ENCODE peak calls at places on chromosomes 6 and 20, in eight cellular contexts. A is H1; N is neuronal stem cell; Y is MM.1S; X is hepatocyte; H is CD8-positive, alpha-beta memory T cell; L is aorta; T is HepG2. S is an unnamed sample. For H3K9me3 and H3K4me1, the result is how much of the 10 kb centered on the place peaks cover.

GRCh38 chr6:169490830-169491229 is 211.0 kb downstream of the WDR27 start:
- DNase-seq in A (no peak), N (no peak), Y (no peak), X (no peak), H (no peak), L (no peak), T (no peak), S (no peak)

GRCh38 chr20:35461620-35462019 is 6.2 kb downstream of the CEP250 start:
- DNase-seq in A (no peak), N (no peak), Y (no peak), X (no peak), H (no peak), L (no peak), T (no peak), S (no peak)

GRCh38 chr20:57432874-57433491 is 41.8 kb downstream of the RBM38 start:
- DNase-seq in A (no peak), N (no peak), Y (peak), X (no peak), H (peak), L (no peak), T (no peak), S (no peak)

GRCh38 chr20:54257090-54257816 is 49.4 kb downstream of the PFDN4 start:
- DNase-seq in A (no peak), N (no peak), Y (no peak), X (peak), H (no peak), L (no peak), T (no peak), S (no peak)

GRCh38 chr6:116877743-116878142 is 701 bp downstream of the RFX6 start:
- DNase-seq in A (no peak), N (no peak), Y (no peak), X (peak), H (no peak), L (no peak), T (no peak), S (no peak)

GRCh38 chr6:158040051-158040803 is 58.6 kb downstream of the SYNJ2 start:
- DNase-seq in A (no peak), N (no peak), Y (no peak), X (peak), H (no peak), L (peak), T (peak), S (peak)

GRCh38 chr6:43847741-43848630 is 78.0 kb downstream of the VEGFA start:
- DNase-seq in A (no peak), N (no peak), Y (peak), X (no peak), H (no peak), L (no peak), T (no peak), S (no peak)

GRCh38 chr20:5784735-5785134 is 34.5 kb downstream of the SHLD1 start:
- DNase-seq in A (no peak), N (no peak), Y (no peak), X (peak), H (no peak), L (no peak), T (no peak), S (no peak)

GRCh38 chr6:143675946-143676345 is 1.8 kb upstream of the PHACTR2 start:
- DNase-seq in A (no peak), N (no peak), Y (no peak), X (no peak), H (no peak), L (no peak), T (peak), S (no peak)

GRCh38 chr6:169803291-169803811 is 51.9 kb downstream of the ERMARD start:
- DNase-seq in A (peak), N (no peak), Y (peak), X (no peak), H (no peak), L (no peak), T (no peak), S (no peak)

GRCh38 chr20:52150440-52151258 is 40.9 kb downstream of the ZFP64 start:
- DNase-seq in A (no peak), N (peak), Y (peak), X (peak), H (no peak), L (no peak), T (peak), S (no peak)

GRCh38 chr6:14977747-14978382 is 268.0 kb upstream of the JARID2 start:
- DNase-seq in A (no peak), N (no peak), Y (no peak), X (no peak), H (no peak), L (no peak), T (no peak), S (no peak)

GRCh38 chr6:14974372-14974771 is 271.5 kb upstream of the JARID2 start:
- DNase-seq in A (no peak), N (no peak), Y (no peak), X (no peak), H (no peak), L (no peak), T (no peak), S (no peak)

GRCh38 chr6:14972379-14973067 is 273.3 kb upstream of the JARID2 start:
- DNase-seq in A (no peak), N (no peak), Y (no peak), X (no peak), H (no peak), L (no peak), T (no peak), S (no peak)

GRCh38 chr6:14975124-14975815 is 270.6 kb upstream of the JARID2 start:
- DNase-seq in A (no peak), N (no peak), Y (no peak), X (no peak), H (no peak), L (no peak), T (no peak), S (no peak)
- H3K9me3 ChIP-seq in A (under half), N (under half), Y (under half), X (under half), H (under half), L (under half), T (under half), S (under half)

DNA sequence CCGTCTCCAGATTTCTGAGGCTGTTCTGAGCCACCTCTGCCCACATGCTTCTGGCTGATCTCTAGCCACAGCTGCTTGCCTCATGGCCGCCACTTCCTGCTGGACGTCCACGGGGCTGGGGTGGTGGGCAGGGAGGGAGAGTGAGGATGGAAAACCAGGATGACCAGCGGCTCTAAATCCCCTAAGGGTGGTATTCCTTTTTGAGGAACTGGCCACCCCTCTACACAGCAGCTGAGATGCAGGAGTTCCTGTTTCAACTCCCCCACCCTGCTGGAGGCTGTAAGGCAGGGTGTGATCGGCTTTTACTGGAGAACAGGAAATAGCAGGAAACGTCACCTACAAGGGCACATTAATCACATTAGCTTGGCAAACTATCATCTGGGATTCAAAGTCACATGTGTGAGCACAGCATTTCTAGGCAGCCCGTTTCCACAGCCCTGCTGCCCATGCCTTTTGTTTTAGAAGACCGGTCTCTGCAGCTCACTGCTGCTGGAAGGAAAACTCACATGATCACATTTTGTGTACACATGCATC is 181.6 kb upstream of the ECI2 start:
- DNase-seq in A (no peak), N (no peak), Y (no peak), X (peak), H (no peak), L (peak), T (no peak), S (peak)
- H3K4me1 ChIP-seq in A (under half), N (under half), Y (under half), X (under half), H (under half), L (under half), T (under half), S (under half)

GRCh38 chr6:102215425-102215824 is 821.9 kb downstream of the GRIK2 start:
- DNase-seq in A (no peak), N (no peak), Y (no peak), X (no peak), H (no peak), L (no peak), T (no peak), S (no peak)
- H3K27ac ChIP-seq in A (no peak), N (no peak), Y (no peak), X (no peak), H (no peak), L (no peak), T (no peak), S (no peak)

DNA sequence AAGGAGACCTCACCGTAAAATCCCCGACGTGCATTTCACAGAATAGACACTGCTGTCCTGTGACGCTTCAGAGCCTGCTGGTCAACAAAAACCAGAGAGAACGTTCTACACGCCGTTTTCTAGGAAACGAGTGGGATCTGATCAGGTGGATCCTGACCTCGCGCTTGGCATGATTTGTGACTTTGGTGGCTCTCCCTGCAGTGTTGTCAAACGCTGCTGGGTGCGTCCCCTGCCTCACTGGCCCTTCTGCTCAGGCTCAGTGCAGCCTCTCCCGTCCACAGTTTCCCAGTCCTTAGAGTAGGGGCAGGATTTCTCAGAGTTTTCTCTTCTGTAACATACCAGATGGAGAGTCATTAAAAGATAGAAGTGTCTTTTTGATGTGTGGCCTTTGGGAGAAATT is 27.6 kb upstream of the IRF4 start:
- DNase-seq in A (no peak), N (no peak), Y (no peak), X (no peak), H (no peak), L (peak), T (no peak), S (no peak)
- H3K9me3 ChIP-seq in A (half or more), N (under half), Y (under half), X (under half), H (under half), L (under half), T (under half), S (under half)

DNA sequence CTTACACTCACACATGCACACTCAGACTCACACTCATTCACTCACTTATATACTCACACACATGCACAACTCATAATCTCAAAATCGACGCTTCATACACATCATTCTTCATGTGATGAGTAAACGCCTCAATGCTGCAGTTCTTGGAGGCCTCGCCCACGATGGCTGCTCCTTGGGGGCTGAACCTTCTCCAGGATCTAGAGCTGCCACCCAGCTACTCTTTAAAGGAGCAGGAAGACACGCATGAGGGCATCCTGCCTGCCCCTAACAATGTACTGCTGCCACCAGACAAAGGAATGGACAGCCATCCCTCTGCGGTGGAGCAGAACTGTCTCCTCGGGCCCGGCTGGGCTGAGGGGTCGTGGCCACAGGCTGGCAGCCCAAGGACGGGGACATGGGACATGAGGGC is 35.4 kb downstream of the SUN5 start:
- DNase-seq in A (no peak), N (no peak), Y (no peak), X (no peak), H (no peak), L (no peak), T (no peak), S (peak)
- H3K4me1 ChIP-seq in A (under half), N (under half), Y (under half), X (under half), H (half or more), L (under half), T (under half), S (under half)

DNA sequence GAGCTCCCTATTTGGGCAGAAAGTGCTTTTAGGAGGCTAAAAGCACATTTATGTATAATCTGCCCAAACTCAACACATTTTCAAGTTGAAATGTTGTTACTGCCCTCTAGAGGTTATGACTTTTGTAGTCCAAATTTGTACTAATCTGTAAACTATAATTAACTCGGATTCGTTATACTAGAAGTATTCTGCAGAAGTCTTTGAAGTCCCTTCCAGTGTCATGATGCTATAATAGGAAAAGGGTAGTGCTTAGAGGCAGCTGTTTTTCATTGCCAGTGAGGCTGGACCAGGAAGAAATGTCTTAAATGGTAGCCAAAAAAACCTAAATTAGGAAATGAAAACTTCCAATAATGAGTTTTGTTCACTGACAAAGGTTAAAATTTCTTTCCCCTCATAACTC is 44.8 kb upstream of the EMILIN3 start:
- DNase-seq in A (no peak), N (no peak), Y (peak), X (no peak), H (no peak), L (no peak), T (no peak), S (no peak)
- H3K27ac ChIP-seq in A (no peak), N (no peak), Y (peak), X (no peak), H (no peak), L (peak), T (no peak), S (no peak)

S was measured in SJSA1.